ENCODE peak calls at places on chromosome 2, in ten cellular contexts. One of them, this sample, is unnamed.

GRCh38 chr2:99748344-99748743 is 258.5 kb upstream of the REV1 start:
- DNase-seq in CD8-positive, alpha-beta T cell: no peak
- DNase-seq in psoas muscle: no peak
- DNase-seq in Calu3: no peak
- DNase-seq in H54: no peak
- DNase-seq in NCI-H1092 treated with DMSO at 0.1 percent for 48 hours: no peak
- DNase-seq in osteoblast: no peak
- DNase-seq in HEK293T: no peak
- DNase-seq in activated CD8-positive, alpha-beta memory T cell treated with anti-CD3 and anti-CD28 coated beads for 24 hours: no peak
- DNase-seq in stimulated activated CD4-positive, alpha-beta T cell treated with anti-CD3 and anti-CD28 coated beads, TNF-alpha, amount 100 ng/mL, for 48 hours: no peak
- DNase-seq in this sample: no peak

GRCh38 chr2:8253781-8254180 is 428.1 kb upstream of the ID2 start:
- DNase-seq in CD8-positive, alpha-beta T cell: no peak
- DNase-seq in psoas muscle: no peak
- DNase-seq in Calu3: no peak
- DNase-seq in H54: no peak
- DNase-seq in NCI-H1092 treated with DMSO at 0.1 percent for 48 hours: no peak
- DNase-seq in osteoblast: no peak
- DNase-seq in HEK293T: no peak
- DNase-seq in activated CD8-positive, alpha-beta memory T cell treated with anti-CD3 and anti-CD28 coated beads for 24 hours: no peak
- DNase-seq in stimulated activated CD4-positive, alpha-beta T cell treated with anti-CD3 and anti-CD28 coated beads, TNF-alpha, amount 100 ng/mL, for 48 hours: no peak
- DNase-seq in this sample: no peak

GRCh38 chr2:188805229-188805628 is 168.9 kb upstream of the COL3A1 start:
- DNase-seq in CD8-positive, alpha-beta T cell: no peak
- DNase-seq in psoas muscle: no peak
- DNase-seq in Calu3: no peak
- DNase-seq in H54: no peak
- DNase-seq in NCI-H1092 treated with DMSO at 0.1 percent for 48 hours: no peak
- DNase-seq in osteoblast: no peak
- DNase-seq in HEK293T: no peak
- DNase-seq in activated CD8-positive, alpha-beta memory T cell treated with anti-CD3 and anti-CD28 coated beads for 24 hours: no peak
- DNase-seq in stimulated activated CD4-positive, alpha-beta T cell treated with anti-CD3 and anti-CD28 coated beads, TNF-alpha, amount 100 ng/mL, for 48 hours: no peak
- DNase-seq in this sample: no peak

GRCh38 chr2:133885847-133886246 is 317.6 kb upstream of the NCKAP5 start:
- DNase-seq in CD8-positive, alpha-beta T cell: no peak
- DNase-seq in psoas muscle: no peak
- DNase-seq in Calu3: peak
- DNase-seq in H54: peak
- DNase-seq in NCI-H1092 treated with DMSO at 0.1 percent for 48 hours: no peak
- DNase-seq in osteoblast: peak
- DNase-seq in HEK293T: no peak
- DNase-seq in activated CD8-positive, alpha-beta memory T cell treated with anti-CD3 and anti-CD28 coated beads for 24 hours: no peak
- DNase-seq in stimulated activated CD4-positive, alpha-beta T cell treated with anti-CD3 and anti-CD28 coated beads, TNF-alpha, amount 100 ng/mL, for 48 hours: no peak
- DNase-seq in this sample: no peak

GRCh38 chr2:70143314-70144150 is 47.3 kb downstream of the C2orf42 start:
- DNase-seq in CD8-positive, alpha-beta T cell: peak
- DNase-seq in psoas muscle: peak
- DNase-seq in Calu3: peak
- DNase-seq in H54: peak
- DNase-seq in NCI-H1092 treated with DMSO at 0.1 percent for 48 hours: no peak
- DNase-seq in osteoblast: peak
- DNase-seq in HEK293T: no peak
- DNase-seq in activated CD8-positive, alpha-beta memory T cell treated with anti-CD3 and anti-CD28 coated beads for 24 hours: peak
- DNase-seq in stimulated activated CD4-positive, alpha-beta T cell treated with anti-CD3 and anti-CD28 coated beads, TNF-alpha, amount 100 ng/mL, for 48 hours: no peak
- DNase-seq in this sample: no peak

GRCh38 chr2:128440087-128440665 is 121.5 kb upstream of the HS6ST1 start:
- DNase-seq in CD8-positive, alpha-beta T cell: no peak
- DNase-seq in psoas muscle: no peak
- DNase-seq in Calu3: no peak
- DNase-seq in H54: no peak
- DNase-seq in NCI-H1092 treated with DMSO at 0.1 percent for 48 hours: no peak
- DNase-seq in osteoblast: no peak
- DNase-seq in HEK293T: no peak
- DNase-seq in activated CD8-positive, alpha-beta memory T cell treated with anti-CD3 and anti-CD28 coated beads for 24 hours: peak
- DNase-seq in stimulated activated CD4-positive, alpha-beta T cell treated with anti-CD3 and anti-CD28 coated beads, TNF-alpha, amount 100 ng/mL, for 48 hours: no peak
- DNase-seq in this sample: no peak

GRCh38 chr2:100975521-100975785 is 26.6 kb upstream of the RPL31 start:
- DNase-seq in CD8-positive, alpha-beta T cell: no peak
- DNase-seq in psoas muscle: no peak
- DNase-seq in Calu3: no peak
- DNase-seq in H54: no peak
- DNase-seq in NCI-H1092 treated with DMSO at 0.1 percent for 48 hours: no peak
- DNase-seq in osteoblast: no peak
- DNase-seq in HEK293T: no peak
- DNase-seq in activated CD8-positive, alpha-beta memory T cell treated with anti-CD3 and anti-CD28 coated beads for 24 hours: no peak
- DNase-seq in stimulated activated CD4-positive, alpha-beta T cell treated with anti-CD3 and anti-CD28 coated beads, TNF-alpha, amount 100 ng/mL, for 48 hours: no peak
- DNase-seq in this sample: no peak

GRCh38 chr2:45391866-45392265 is 219.2 kb downstream of the SRBD1 start:
- DNase-seq in CD8-positive, alpha-beta T cell: no peak
- DNase-seq in psoas muscle: no peak
- DNase-seq in Calu3: no peak
- DNase-seq in H54: no peak
- DNase-seq in NCI-H1092 treated with DMSO at 0.1 percent for 48 hours: no peak
- DNase-seq in osteoblast: peak
- DNase-seq in HEK293T: no peak
- DNase-seq in activated CD8-positive, alpha-beta memory T cell treated with anti-CD3 and anti-CD28 coated beads for 24 hours: no peak
- DNase-seq in stimulated activated CD4-positive, alpha-beta T cell treated with anti-CD3 and anti-CD28 coated beads, TNF-alpha, amount 100 ng/mL, for 48 hours: no peak
- DNase-seq in this sample: no peak

GRCh38 chr2:27087823-27088410 is 1.3 kb downstream of the KHK start:
- DNase-seq in CD8-positive, alpha-beta T cell: no peak
- DNase-seq in psoas muscle: peak
- DNase-seq in Calu3: no peak
- DNase-seq in H54: no peak
- DNase-seq in NCI-H1092 treated with DMSO at 0.1 percent for 48 hours: no peak
- DNase-seq in osteoblast: no peak
- DNase-seq in HEK293T: no peak
- DNase-seq in activated CD8-positive, alpha-beta memory T cell treated with anti-CD3 and anti-CD28 coated beads for 24 hours: no peak
- DNase-seq in stimulated activated CD4-positive, alpha-beta T cell treated with anti-CD3 and anti-CD28 coated beads, TNF-alpha, amount 100 ng/mL, for 48 hours: no peak
- DNase-seq in this sample: no peak

GRCh38 chr2:207260947-207261346 is 95.2 kb upstream of the KLF7 start:
- DNase-seq in CD8-positive, alpha-beta T cell: no peak
- DNase-seq in psoas muscle: no peak
- DNase-seq in Calu3: no peak
- DNase-seq in H54: no peak
- DNase-seq in NCI-H1092 treated with DMSO at 0.1 percent for 48 hours: no peak
- DNase-seq in osteoblast: peak
- DNase-seq in HEK293T: no peak
- DNase-seq in activated CD8-positive, alpha-beta memory T cell treated with anti-CD3 and anti-CD28 coated beads for 24 hours: no peak
- DNase-seq in stimulated activated CD4-positive, alpha-beta T cell treated with anti-CD3 and anti-CD28 coated beads, TNF-alpha, amount 100 ng/mL, for 48 hours: no peak
- DNase-seq in this sample: no peak

GRCh38 chr2:223051580-223052375 is at the start of gene KCNE4:
- DNase-seq in CD8-positive, alpha-beta T cell: no peak
- DNase-seq in psoas muscle: no peak
- DNase-seq in Calu3: peak
- DNase-seq in H54: no peak
- DNase-seq in NCI-H1092 treated with DMSO at 0.1 percent for 48 hours: no peak
- DNase-seq in osteoblast: peak
- DNase-seq in HEK293T: no peak
- DNase-seq in activated CD8-positive, alpha-beta memory T cell treated with anti-CD3 and anti-CD28 coated beads for 24 hours: no peak
- DNase-seq in stimulated activated CD4-positive, alpha-beta T cell treated with anti-CD3 and anti-CD28 coated beads, TNF-alpha, amount 100 ng/mL, for 48 hours: no peak
- DNase-seq in this sample: no peak

GRCh38 chr2:27823135-27823534 is 51.6 kb downstream of the MRPL33 start:
- DNase-seq in CD8-positive, alpha-beta T cell: no peak
- DNase-seq in psoas muscle: no peak
- DNase-seq in Calu3: no peak
- DNase-seq in H54: no peak
- DNase-seq in NCI-H1092 treated with DMSO at 0.1 percent for 48 hours: no peak
- DNase-seq in osteoblast: no peak
- DNase-seq in HEK293T: no peak
- DNase-seq in activated CD8-positive, alpha-beta memory T cell treated with anti-CD3 and anti-CD28 coated beads for 24 hours: no peak
- DNase-seq in stimulated activated CD4-positive, alpha-beta T cell treated with anti-CD3 and anti-CD28 coated beads, TNF-alpha, amount 100 ng/mL, for 48 hours: no peak
- DNase-seq in this sample: no peak

GRCh38 chr2:240287011-240287410 is 146.6 kb upstream of the OTOS start:
- DNase-seq in CD8-positive, alpha-beta T cell: no peak
- DNase-seq in psoas muscle: peak
- DNase-seq in Calu3: no peak
- DNase-seq in H54: no peak
- DNase-seq in NCI-H1092 treated with DMSO at 0.1 percent for 48 hours: no peak
- DNase-seq in osteoblast: no peak
- DNase-seq in HEK293T: no peak
- DNase-seq in activated CD8-positive, alpha-beta memory T cell treated with anti-CD3 and anti-CD28 coated beads for 24 hours: no peak
- DNase-seq in stimulated activated CD4-positive, alpha-beta T cell treated with anti-CD3 and anti-CD28 coated beads, TNF-alpha, amount 100 ng/mL, for 48 hours: no peak
- DNase-seq in this sample: no peak

GRCh38 chr2:130874512-130874911 is 37.8 kb downstream of the ARHGEF4 start:
- DNase-seq in CD8-positive, alpha-beta T cell: no peak
- DNase-seq in psoas muscle: no peak
- DNase-seq in Calu3: no peak
- DNase-seq in H54: no peak
- DNase-seq in NCI-H1092 treated with DMSO at 0.1 percent for 48 hours: no peak
- DNase-seq in osteoblast: peak
- DNase-seq in HEK293T: no peak
- DNase-seq in activated CD8-positive, alpha-beta memory T cell treated with anti-CD3 and anti-CD28 coated beads for 24 hours: no peak
- DNase-seq in stimulated activated CD4-positive, alpha-beta T cell treated with anti-CD3 and anti-CD28 coated beads, TNF-alpha, amount 100 ng/mL, for 48 hours: no peak
- DNase-seq in this sample: no peak

GRCh38 chr2:219350938-219351280 is 18.4 kb upstream of the RESP18 start:
- DNase-seq in CD8-positive, alpha-beta T cell: no peak
- DNase-seq in psoas muscle: no peak
- DNase-seq in Calu3: no peak
- DNase-seq in H54: no peak
- DNase-seq in NCI-H1092 treated with DMSO at 0.1 percent for 48 hours: no peak
- DNase-seq in osteoblast: no peak
- DNase-seq in HEK293T: no peak
- DNase-seq in activated CD8-positive, alpha-beta memory T cell treated with anti-CD3 and anti-CD28 coated beads for 24 hours: no peak
- DNase-seq in stimulated activated CD4-positive, alpha-beta T cell treated with anti-CD3 and anti-CD28 coated beads, TNF-alpha, amount 100 ng/mL, for 48 hours: no peak
- DNase-seq in this sample: no peak

GRCh38 chr2:230542751-230543150 is 126.8 kb downstream of the SP100 start:
- DNase-seq in CD8-positive, alpha-beta T cell: no peak
- DNase-seq in psoas muscle: no peak
- DNase-seq in Calu3: no peak
- DNase-seq in H54: no peak
- DNase-seq in NCI-H1092 treated with DMSO at 0.1 percent for 48 hours: no peak
- DNase-seq in osteoblast: no peak
- DNase-seq in HEK293T: no peak
- DNase-seq in activated CD8-positive, alpha-beta memory T cell treated with anti-CD3 and anti-CD28 coated beads for 24 hours: no peak
- DNase-seq in stimulated activated CD4-positive, alpha-beta T cell treated with anti-CD3 and anti-CD28 coated beads, TNF-alpha, amount 100 ng/mL, for 48 hours: no peak
- DNase-seq in this sample: no peak

GRCh38 chr2:85057236-85057635 is 76.0 kb upstream of the TCF7L1 start:
- DNase-seq in CD8-positive, alpha-beta T cell: no peak
- DNase-seq in psoas muscle: no peak
- DNase-seq in Calu3: no peak
- DNase-seq in H54: no peak
- DNase-seq in NCI-H1092 treated with DMSO at 0.1 percent for 48 hours: no peak
- DNase-seq in osteoblast: peak
- DNase-seq in HEK293T: no peak
- DNase-seq in activated CD8-positive, alpha-beta memory T cell treated with anti-CD3 and anti-CD28 coated beads for 24 hours: no peak
- DNase-seq in stimulated activated CD4-positive, alpha-beta T cell treated with anti-CD3 and anti-CD28 coated beads, TNF-alpha, amount 100 ng/mL, for 48 hours: no peak
- DNase-seq in this sample: no peak

GRCh38 chr2:225041210-225041870 is 928 bp downstream of the DOCK10 start:
- DNase-seq in CD8-positive, alpha-beta T cell: peak
- DNase-seq in psoas muscle: no peak
- DNase-seq in Calu3: peak
- DNase-seq in H54: peak
- DNase-seq in NCI-H1092 treated with DMSO at 0.1 percent for 48 hours: no peak
- DNase-seq in osteoblast: peak
- DNase-seq in HEK293T: no peak
- DNase-seq in activated CD8-positive, alpha-beta memory T cell treated with anti-CD3 and anti-CD28 coated beads for 24 hours: peak
- DNase-seq in stimulated activated CD4-positive, alpha-beta T cell treated with anti-CD3 and anti-CD28 coated beads, TNF-alpha, amount 100 ng/mL, for 48 hours: peak
- DNase-seq in this sample: peak

GRCh38 chr2:146777181-146777580 is 1067.6 kb upstream of the ACVR2A start:
- DNase-seq in CD8-positive, alpha-beta T cell: no peak
- DNase-seq in psoas muscle: no peak
- DNase-seq in Calu3: no peak
- DNase-seq in H54: no peak
- DNase-seq in NCI-H1092 treated with DMSO at 0.1 percent for 48 hours: no peak
- DNase-seq in osteoblast: no peak
- DNase-seq in HEK293T: no peak
- DNase-seq in activated CD8-positive, alpha-beta memory T cell treated with anti-CD3 and anti-CD28 coated beads for 24 hours: no peak
- DNase-seq in stimulated activated CD4-positive, alpha-beta T cell treated with anti-CD3 and anti-CD28 coated beads, TNF-alpha, amount 100 ng/mL, for 48 hours: no peak
- DNase-seq in this sample: no peak

GRCh38 chr2:1995987-1996386 is 251.7 kb upstream of the PXDN start:
- DNase-seq in CD8-positive, alpha-beta T cell: no peak
- DNase-seq in psoas muscle: no peak
- DNase-seq in Calu3: no peak
- DNase-seq in H54: no peak
- DNase-seq in NCI-H1092 treated with DMSO at 0.1 percent for 48 hours: no peak
- DNase-seq in osteoblast: peak
- DNase-seq in HEK293T: no peak
- DNase-seq in activated CD8-positive, alpha-beta memory T cell treated with anti-CD3 and anti-CD28 coated beads for 24 hours: no peak
- DNase-seq in stimulated activated CD4-positive, alpha-beta T cell treated with anti-CD3 and anti-CD28 coated beads, TNF-alpha, amount 100 ng/mL, for 48 hours: no peak
- DNase-seq in this sample: no peak

GRCh38 chr2:74625658-74626425 is 22.3 kb downstream of the M1AP start:
- DNase-seq in CD8-positive, alpha-beta T cell: no peak
- DNase-seq in psoas muscle: no peak
- DNase-seq in Calu3: no peak
- DNase-seq in H54: no peak
- DNase-seq in NCI-H1092 treated with DMSO at 0.1 percent for 48 hours: no peak
- DNase-seq in osteoblast: no peak
- DNase-seq in HEK293T: no peak
- DNase-seq in activated CD8-positive, alpha-beta memory T cell treated with anti-CD3 and anti-CD28 coated beads for 24 hours: no peak
- DNase-seq in stimulated activated CD4-positive, alpha-beta T cell treated with anti-CD3 and anti-CD28 coated beads, TNF-alpha, amount 100 ng/mL, for 48 hours: no peak
- DNase-seq in this sample: no peak

GRCh38 chr2:41698787-41699422 is 348.9 kb upstream of the PKDCC start:
- DNase-seq in CD8-positive, alpha-beta T cell: no peak
- DNase-seq in psoas muscle: peak
- DNase-seq in Calu3: peak
- DNase-seq in H54: peak
- DNase-seq in NCI-H1092 treated with DMSO at 0.1 percent for 48 hours: peak
- DNase-seq in osteoblast: peak
- DNase-seq in HEK293T: peak
- DNase-seq in activated CD8-positive, alpha-beta memory T cell treated with anti-CD3 and anti-CD28 coated beads for 24 hours: peak
- DNase-seq in stimulated activated CD4-positive, alpha-beta T cell treated with anti-CD3 and anti-CD28 coated beads, TNF-alpha, amount 100 ng/mL, for 48 hours: no peak
- DNase-seq in this sample: no peak

GRCh38 chr2:229269146-229269545 is 1.9 kb downstream of the PID1 start:
- DNase-seq in CD8-positive, alpha-beta T cell: no peak
- DNase-seq in psoas muscle: no peak
- DNase-seq in Calu3: no peak
- DNase-seq in H54: no peak
- DNase-seq in NCI-H1092 treated with DMSO at 0.1 percent for 48 hours: no peak
- DNase-seq in osteoblast: no peak
- DNase-seq in HEK293T: no peak
- DNase-seq in activated CD8-positive, alpha-beta memory T cell treated with anti-CD3 and anti-CD28 coated beads for 24 hours: no peak
- DNase-seq in stimulated activated CD4-positive, alpha-beta T cell treated with anti-CD3 and anti-CD28 coated beads, TNF-alpha, amount 100 ng/mL, for 48 hours: no peak
- DNase-seq in this sample: no peak

GRCh38 chr2:157150747-157151146 is 106.8 kb upstream of the GALNT5 start:
- DNase-seq in CD8-positive, alpha-beta T cell: no peak
- DNase-seq in psoas muscle: no peak
- DNase-seq in Calu3: no peak
- DNase-seq in H54: no peak
- DNase-seq in NCI-H1092 treated with DMSO at 0.1 percent for 48 hours: no peak
- DNase-seq in osteoblast: peak
- DNase-seq in HEK293T: no peak
- DNase-seq in activated CD8-positive, alpha-beta memory T cell treated with anti-CD3 and anti-CD28 coated beads for 24 hours: no peak
- DNase-seq in stimulated activated CD4-positive, alpha-beta T cell treated with anti-CD3 and anti-CD28 coated beads, TNF-alpha, amount 100 ng/mL, for 48 hours: no peak
- DNase-seq in this sample: no peak

GRCh38 chr2:201118957-201119848 is 3.2 kb downstream of the CFLAR start:
- DNase-seq in CD8-positive, alpha-beta T cell: no peak
- DNase-seq in psoas muscle: no peak
- DNase-seq in Calu3: no peak
- DNase-seq in H54: no peak
- DNase-seq in NCI-H1092 treated with DMSO at 0.1 percent for 48 hours: no peak
- DNase-seq in osteoblast: no peak
- DNase-seq in HEK293T: peak
- DNase-seq in activated CD8-positive, alpha-beta memory T cell treated with anti-CD3 and anti-CD28 coated beads for 24 hours: no peak
- DNase-seq in stimulated activated CD4-positive, alpha-beta T cell treated with anti-CD3 and anti-CD28 coated beads, TNF-alpha, amount 100 ng/mL, for 48 hours: no peak
- DNase-seq in this sample: no peak

GRCh38 chr2:230700447-230700846 is 12.2 kb upstream of the CAB39 start:
- DNase-seq in CD8-positive, alpha-beta T cell: no peak
- DNase-seq in psoas muscle: no peak
- DNase-seq in Calu3: no peak
- DNase-seq in H54: no peak
- DNase-seq in NCI-H1092 treated with DMSO at 0.1 percent for 48 hours: no peak
- DNase-seq in osteoblast: no peak
- DNase-seq in HEK293T: no peak
- DNase-seq in activated CD8-positive, alpha-beta memory T cell treated with anti-CD3 and anti-CD28 coated beads for 24 hours: no peak
- DNase-seq in stimulated activated CD4-positive, alpha-beta T cell treated with anti-CD3 and anti-CD28 coated beads, TNF-alpha, amount 100 ng/mL, for 48 hours: no peak
- DNase-seq in this sample: no peak

GRCh38 chr2:11100130-11100529 is 55.1 kb upstream of the SLC66A3 start:
- DNase-seq in CD8-positive, alpha-beta T cell: no peak
- DNase-seq in psoas muscle: no peak
- DNase-seq in Calu3: no peak
- DNase-seq in H54: no peak
- DNase-seq in NCI-H1092 treated with DMSO at 0.1 percent for 48 hours: no peak
- DNase-seq in osteoblast: no peak
- DNase-seq in HEK293T: no peak
- DNase-seq in activated CD8-positive, alpha-beta memory T cell treated with anti-CD3 and anti-CD28 coated beads for 24 hours: no peak
- DNase-seq in stimulated activated CD4-positive, alpha-beta T cell treated with anti-CD3 and anti-CD28 coated beads, TNF-alpha, amount 100 ng/mL, for 48 hours: no peak
- DNase-seq in this sample: no peak

GRCh38 chr2:101766337-101766736 is 68.8 kb downstream of the MAP4K4 start:
- DNase-seq in CD8-positive, alpha-beta T cell: no peak
- DNase-seq in psoas muscle: no peak
- DNase-seq in Calu3: no peak
- DNase-seq in H54: no peak
- DNase-seq in NCI-H1092 treated with DMSO at 0.1 percent for 48 hours: no peak
- DNase-seq in osteoblast: no peak
- DNase-seq in HEK293T: no peak
- DNase-seq in activated CD8-positive, alpha-beta memory T cell treated with anti-CD3 and anti-CD28 coated beads for 24 hours: no peak
- DNase-seq in stimulated activated CD4-positive, alpha-beta T cell treated with anti-CD3 and anti-CD28 coated beads, TNF-alpha, amount 100 ng/mL, for 48 hours: no peak
- DNase-seq in this sample: no peak

This sample was measured in T-helper 2 cell.